ENCODE peak calls at places on chromosomes 11 and 22, in nine cellular contexts. One of them, this sample, is unnamed.

GRCh38 chr22:17085277-17086091 is 684 bp downstream of the IL17RA start:
- DNase-seq in AG04450: no peak
- DNase-seq in HCT116: no peak
- DNase-seq in IMR-90: no peak
- DNase-seq in testis: no peak
- DNase-seq in AG09309: no peak
- DNase-seq in dorsolateral prefrontal cortex: no peak
- DNase-seq in fibroblast of the aortic adventitia: peak; percentile 4
- DNase-seq in right atrium auricular region: no peak
- DNase-seq in this sample: no peak

GRCh38 chr22:24086310-24086709 is 75.2 kb downstream of the CABIN1 start:
- DNase-seq in AG04450: no peak
- DNase-seq in HCT116: no peak
- DNase-seq in IMR-90: no peak
- DNase-seq in testis: no peak
- DNase-seq in AG09309: no peak
- DNase-seq in dorsolateral prefrontal cortex: no peak
- DNase-seq in fibroblast of the aortic adventitia: no peak
- DNase-seq in right atrium auricular region: no peak
- DNase-seq in this sample: no peak

GRCh38 chr11:67731583-67731982 is 57.2 kb upstream of the ALDH3B2 start:
- DNase-seq in AG04450: no peak
- DNase-seq in HCT116: no peak
- DNase-seq in IMR-90: no peak
- DNase-seq in testis: no peak
- DNase-seq in AG09309: no peak
- DNase-seq in dorsolateral prefrontal cortex: no peak
- DNase-seq in fibroblast of the aortic adventitia: no peak
- DNase-seq in right atrium auricular region: no peak
- DNase-seq in this sample: no peak

GRCh38 chr11:27471067-27471587 is 1.5 kb downstream of the LGR4 start:
- DNase-seq in AG04450: no peak
- DNase-seq in HCT116: no peak
- DNase-seq in IMR-90: no peak
- DNase-seq in testis: peak; percentile 28
- DNase-seq in AG09309: no peak
- DNase-seq in dorsolateral prefrontal cortex: no peak
- DNase-seq in fibroblast of the aortic adventitia: no peak
- DNase-seq in right atrium auricular region: no peak
- DNase-seq in this sample: no peak

GRCh38 chr11:19426022-19426718 is 185.4 kb upstream of the E2F8 start:
- DNase-seq in AG04450: no peak
- DNase-seq in HCT116: no peak
- DNase-seq in IMR-90: no peak
- DNase-seq in testis: no peak
- DNase-seq in AG09309: no peak
- DNase-seq in dorsolateral prefrontal cortex: no peak
- DNase-seq in fibroblast of the aortic adventitia: no peak
- DNase-seq in right atrium auricular region: peak; percentile 53
- DNase-seq in this sample: no peak

GRCh38 chr22:20424937-20425587 is 12.6 kb downstream of the SCARF2 start:
- DNase-seq in AG04450: no peak
- DNase-seq in HCT116: no peak
- DNase-seq in IMR-90: no peak
- DNase-seq in testis: peak; percentile 84
- DNase-seq in AG09309: no peak
- DNase-seq in dorsolateral prefrontal cortex: peak; percentile 91
- DNase-seq in fibroblast of the aortic adventitia: no peak
- DNase-seq in right atrium auricular region: no peak
- DNase-seq in this sample: no peak

GRCh38 chr11:10268746-10269487 is 25.1 kb downstream of the SBF2 start:
- DNase-seq in AG04450: no peak
- DNase-seq in HCT116: no peak
- DNase-seq in IMR-90: peak; percentile 53
- DNase-seq in testis: no peak
- DNase-seq in AG09309: no peak
- DNase-seq in dorsolateral prefrontal cortex: no peak
- DNase-seq in fibroblast of the aortic adventitia: peak; percentile 52
- DNase-seq in right atrium auricular region: no peak
- DNase-seq in this sample: no peak

GRCh38 chr22:22817468-22818201 is 70.0 kb upstream of the IGLL5 start:
- DNase-seq in AG04450: no peak
- DNase-seq in HCT116: no peak
- DNase-seq in IMR-90: no peak
- DNase-seq in testis: no peak
- DNase-seq in AG09309: no peak
- DNase-seq in dorsolateral prefrontal cortex: no peak
- DNase-seq in fibroblast of the aortic adventitia: no peak
- DNase-seq in right atrium auricular region: no peak
- DNase-seq in this sample: no peak

GRCh38 chr22:44337658-44338004 is 24.9 kb upstream of the SHISAL1 start:
- DNase-seq in AG04450: peak; percentile 29
- DNase-seq in HCT116: no peak
- DNase-seq in IMR-90: peak; percentile 75
- DNase-seq in testis: peak; percentile 37
- DNase-seq in AG09309: no peak
- DNase-seq in dorsolateral prefrontal cortex: peak; percentile 90
- DNase-seq in fibroblast of the aortic adventitia: peak; percentile 69
- DNase-seq in right atrium auricular region: peak; percentile 76
- DNase-seq in this sample: peak; percentile 41

GRCh38 chr11:67276821-67277230 is 10.6 kb downstream of the GRK2 start:
- DNase-seq in AG04450: no peak
- DNase-seq in HCT116: no peak
- DNase-seq in IMR-90: peak; percentile 45
- DNase-seq in testis: no peak
- DNase-seq in AG09309: no peak
- DNase-seq in dorsolateral prefrontal cortex: no peak
- DNase-seq in fibroblast of the aortic adventitia: peak; percentile 34
- DNase-seq in right atrium auricular region: no peak
- DNase-seq in this sample: no peak

GRCh38 chr11:20162340-20162739 is 2.1 kb upstream of the DBX1 start:
- DNase-seq in AG04450: no peak
- DNase-seq in HCT116: no peak
- DNase-seq in IMR-90: no peak
- DNase-seq in testis: no peak
- DNase-seq in AG09309: no peak
- DNase-seq in dorsolateral prefrontal cortex: no peak
- DNase-seq in fibroblast of the aortic adventitia: no peak
- DNase-seq in right atrium auricular region: no peak
- DNase-seq in this sample: no peak

GRCh38 chr22:37161442-37161841 is 11.7 kb upstream of the IL2RB start:
- DNase-seq in AG04450: no peak
- DNase-seq in HCT116: peak; percentile 23
- DNase-seq in IMR-90: no peak
- DNase-seq in testis: peak; percentile 93
- DNase-seq in AG09309: no peak
- DNase-seq in dorsolateral prefrontal cortex: no peak
- DNase-seq in fibroblast of the aortic adventitia: no peak
- DNase-seq in right atrium auricular region: no peak
- DNase-seq in this sample: no peak

GRCh38 chr11:6622261-6623171 is 3.3 kb upstream of the TPP1 start:
- DNase-seq in AG04450: no peak
- DNase-seq in HCT116: no peak
- DNase-seq in IMR-90: no peak
- DNase-seq in testis: no peak
- DNase-seq in AG09309: no peak
- DNase-seq in dorsolateral prefrontal cortex: no peak
- DNase-seq in fibroblast of the aortic adventitia: no peak
- DNase-seq in right atrium auricular region: no peak
- DNase-seq in this sample: no peak

GRCh38 chr11:13834463-13834862 is 128.1 kb upstream of the SPON1 start:
- DNase-seq in AG04450: no peak
- DNase-seq in HCT116: no peak
- DNase-seq in IMR-90: no peak
- DNase-seq in testis: no peak
- DNase-seq in AG09309: no peak
- DNase-seq in dorsolateral prefrontal cortex: no peak
- DNase-seq in fibroblast of the aortic adventitia: no peak
- DNase-seq in right atrium auricular region: no peak
- DNase-seq in this sample: no peak

GRCh38 chr22:31102441-31103081 is 4.8 kb downstream of the SELENOM start:
- DNase-seq in AG04450: peak; percentile 95
- DNase-seq in HCT116: no peak
- DNase-seq in IMR-90: peak; percentile 98
- DNase-seq in testis: no peak
- DNase-seq in AG09309: peak; percentile 89
- DNase-seq in dorsolateral prefrontal cortex: no peak
- DNase-seq in fibroblast of the aortic adventitia: peak; percentile 95
- DNase-seq in right atrium auricular region: peak; percentile 94
- DNase-seq in this sample: peak; percentile 67

GRCh38 chr11:90947930-90948329 is 725.1 kb upstream of the CHORDC1 start:
- DNase-seq in AG04450: no peak
- DNase-seq in HCT116: no peak
- DNase-seq in IMR-90: no peak
- DNase-seq in testis: no peak
- DNase-seq in AG09309: no peak
- DNase-seq in dorsolateral prefrontal cortex: no peak
- DNase-seq in fibroblast of the aortic adventitia: no peak
- DNase-seq in right atrium auricular region: no peak
- DNase-seq in this sample: no peak
- TF ChIP-seq CTCF in AG04450: no peak
- TF ChIP-seq CTCF in HCT116: no peak
- TF ChIP-seq CTCF in IMR-90: no peak
- TF ChIP-seq CTCF in testis: no peak
- TF ChIP-seq CTCF in AG09309: no peak
- TF ChIP-seq CTCF in dorsolateral prefrontal cortex: no peak
- TF ChIP-seq CTCF in fibroblast of the aortic adventitia: no peak
- TF ChIP-seq CTCF in right atrium auricular region: no peak
- TF ChIP-seq CTCF in this sample: no peak

GRCh38 chr22:38984224-38984623 is 2.1 kb downstream of the APOBEC3B start:
- DNase-seq in AG04450: no peak
- DNase-seq in HCT116: no peak
- DNase-seq in IMR-90: no peak
- DNase-seq in testis: no peak
- DNase-seq in AG09309: no peak
- DNase-seq in dorsolateral prefrontal cortex: no peak
- DNase-seq in fibroblast of the aortic adventitia: no peak
- DNase-seq in right atrium auricular region: no peak
- DNase-seq in this sample: no peak

GRCh38 chr22:38982008-38982927 is at the start of gene APOBEC3B:
- DNase-seq in AG04450: peak; percentile 84
- DNase-seq in HCT116: peak; percentile 81
- DNase-seq in IMR-90: peak; percentile 95
- DNase-seq in testis: peak; percentile 94
- DNase-seq in AG09309: peak; percentile 70
- DNase-seq in dorsolateral prefrontal cortex: peak; percentile 62
- DNase-seq in fibroblast of the aortic adventitia: peak; percentile 94
- DNase-seq in right atrium auricular region: peak; percentile 92
- DNase-seq in this sample: no peak

GRCh38 chr22:38986629-38987028 is 4.5 kb downstream of the APOBEC3B start:
- DNase-seq in AG04450: no peak
- DNase-seq in HCT116: no peak
- DNase-seq in IMR-90: no peak
- DNase-seq in testis: no peak
- DNase-seq in AG09309: no peak
- DNase-seq in dorsolateral prefrontal cortex: no peak
- DNase-seq in fibroblast of the aortic adventitia: no peak
- DNase-seq in right atrium auricular region: no peak
- DNase-seq in this sample: no peak

GRCh38 chr22:38981659-38982007 is 514 bp upstream of the APOBEC3B start:
- DNase-seq in AG04450: no peak
- DNase-seq in HCT116: no peak
- DNase-seq in IMR-90: no peak
- DNase-seq in testis: no peak
- DNase-seq in AG09309: no peak
- DNase-seq in dorsolateral prefrontal cortex: no peak
- DNase-seq in fibroblast of the aortic adventitia: no peak
- DNase-seq in right atrium auricular region: no peak
- DNase-seq in this sample: no peak

DNA sequence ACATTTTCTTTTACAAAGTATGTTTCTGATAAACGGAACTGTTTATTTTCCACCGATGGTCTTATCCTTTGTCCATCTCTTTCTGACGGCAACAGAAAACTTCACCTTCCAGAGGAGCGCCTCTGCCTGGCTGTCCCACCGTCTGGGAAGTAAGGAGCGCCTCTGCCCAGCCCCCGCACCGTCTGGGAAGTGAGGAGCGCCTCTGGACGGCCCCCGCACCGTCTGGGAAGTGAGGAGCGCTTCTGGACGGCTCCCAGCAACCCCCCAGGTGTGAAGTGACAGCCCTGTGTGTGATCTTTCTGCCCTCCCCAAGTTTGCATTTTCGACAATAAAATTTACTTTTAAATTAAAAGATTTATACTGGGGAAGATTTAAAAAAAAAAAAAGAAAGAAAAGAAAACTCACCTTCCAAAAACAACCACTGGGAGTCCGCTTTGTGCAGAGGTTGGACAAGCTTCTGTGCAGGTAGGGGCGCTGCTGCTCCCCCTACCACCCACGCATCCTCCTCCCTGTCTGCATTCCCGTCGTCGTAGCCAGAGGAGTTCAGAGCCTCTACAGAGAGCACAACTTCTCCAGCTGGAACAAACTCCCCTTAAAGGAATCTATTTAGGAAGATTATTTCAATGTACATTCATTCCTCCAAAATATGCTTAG is 1.0 kb upstream of the APOBEC3B start:
- DNase-seq in AG04450: no peak
- DNase-seq in HCT116: peak; percentile 37
- DNase-seq in IMR-90: peak; percentile 31
- DNase-seq in testis: peak; percentile 55
- DNase-seq in AG09309: no peak
- DNase-seq in dorsolateral prefrontal cortex: no peak
- DNase-seq in fibroblast of the aortic adventitia: peak; percentile 27
- DNase-seq in right atrium auricular region: no peak
- DNase-seq in this sample: no peak
- TF ChIP-seq CTCF in AG04450: peak; percentile 53
- TF ChIP-seq CTCF in HCT116: peak; percentile 55
- TF ChIP-seq CTCF in IMR-90: peak; percentile 37
- TF ChIP-seq CTCF in testis: peak; percentile 15
- TF ChIP-seq CTCF in AG09309: peak; percentile 28
- TF ChIP-seq CTCF in dorsolateral prefrontal cortex: no peak
- TF ChIP-seq CTCF in fibroblast of the aortic adventitia: peak; percentile 43
- TF ChIP-seq CTCF in right atrium auricular region: no peak
- TF ChIP-seq CTCF in this sample: no peak

DNA sequence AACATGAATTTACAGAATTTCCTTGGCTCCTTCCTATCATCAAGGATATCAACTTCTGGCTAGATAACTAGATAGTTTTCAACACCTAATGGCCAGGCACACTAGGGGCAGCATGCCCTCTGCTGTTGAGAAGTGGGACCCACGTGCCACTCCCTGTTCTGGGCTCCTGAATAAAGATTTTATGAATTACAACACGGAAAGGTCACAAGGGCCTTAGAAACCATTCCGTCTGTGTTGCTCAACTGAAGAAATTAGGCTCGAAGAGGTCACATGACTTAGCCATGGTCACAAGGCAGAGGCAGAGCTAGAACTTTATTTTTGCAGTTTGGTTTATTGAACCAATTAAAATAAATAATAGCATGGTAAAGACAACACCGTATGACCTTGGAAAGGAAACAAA is 36.0 kb downstream of the PRCP start:
- DNase-seq in AG04450: no peak
- DNase-seq in HCT116: peak; percentile 32
- DNase-seq in IMR-90: peak; percentile 41
- DNase-seq in testis: peak; percentile 62
- DNase-seq in AG09309: peak; percentile 31
- DNase-seq in dorsolateral prefrontal cortex: peak; percentile 68
- DNase-seq in fibroblast of the aortic adventitia: peak; percentile 60
- DNase-seq in right atrium auricular region: peak; percentile 70
- DNase-seq in this sample: peak; percentile 24
- TF ChIP-seq CTCF in AG04450: peak; percentile 60
- TF ChIP-seq CTCF in HCT116: peak; percentile 62
- TF ChIP-seq CTCF in IMR-90: peak; percentile 62
- TF ChIP-seq CTCF in testis: no peak
- TF ChIP-seq CTCF in AG09309: peak; percentile 77
- TF ChIP-seq CTCF in dorsolateral prefrontal cortex: peak; percentile 69
- TF ChIP-seq CTCF in fibroblast of the aortic adventitia: peak; percentile 75
- TF ChIP-seq CTCF in right atrium auricular region: peak; percentile 22
- TF ChIP-seq CTCF in this sample: no peak

GRCh38 chr11:63682045-63682915 is 980 bp downstream of the RTN3 start:
- DNase-seq in AG04450: no peak
- DNase-seq in HCT116: no peak
- DNase-seq in IMR-90: no peak
- DNase-seq in testis: peak; percentile 62
- DNase-seq in AG09309: no peak
- DNase-seq in dorsolateral prefrontal cortex: peak; percentile 71
- DNase-seq in fibroblast of the aortic adventitia: no peak
- DNase-seq in right atrium auricular region: no peak
- DNase-seq in this sample: no peak
- TF ChIP-seq CTCF in AG04450: peak; percentile 9
- TF ChIP-seq CTCF in HCT116: no peak
- TF ChIP-seq CTCF in IMR-90: no peak
- TF ChIP-seq CTCF in testis: peak; percentile 7
- TF ChIP-seq CTCF in AG09309: no peak
- TF ChIP-seq CTCF in dorsolateral prefrontal cortex: no peak
- TF ChIP-seq CTCF in fibroblast of the aortic adventitia: no peak
- TF ChIP-seq CTCF in right atrium auricular region: no peak
- TF ChIP-seq CTCF in this sample: no peak

This sample was measured in omental fat pad.